ENCODE peak calls at places on chromosome 1, in four cellular contexts. One of them, this sample, is unnamed.
A peak's percentile ranks its signal among the peaks of the same experiment; 100 is the strongest.

GRCh38 chr1:20847619-20848080 is 60.5 kb upstream of the HP1BP3 start:
- DNase-seq in EL: peak; percentile 59
- DNase-seq in esophagus muscularis mucosa: no peak
- DNase-seq in endothelial cell: no peak
- DNase-seq in this sample: no peak

GRCh38 chr1:186418503-186418902 is 42.4 kb downstream of the PDC start:
- DNase-seq in endothelial cell: no peak
- DNase-seq in esophagus muscularis mucosa: no peak
- DNase-seq in EL: no peak
- DNase-seq in this sample: no peak

GRCh38 chr1:236214761-236215160 is 67.0 kb downstream of the ERO1B start:
- DNase-seq in endothelial cell: no peak
- DNase-seq in EL: no peak
- DNase-seq in esophagus muscularis mucosa: no peak
- DNase-seq in this sample: no peak

GRCh38 chr1:151839457-151840409 is at the start of gene C2CD4D:
- DNase-seq in EL: no peak
- DNase-seq in esophagus muscularis mucosa: no peak
- DNase-seq in endothelial cell: peak; percentile 61
- DNase-seq in this sample: no peak

GRCh38 chr1:226372885-226373284 is 35.0 kb downstream of the PARP1 start:
- DNase-seq in endothelial cell: no peak
- DNase-seq in EL: no peak
- DNase-seq in esophagus muscularis mucosa: no peak
- DNase-seq in this sample: no peak

GRCh38 chr1:214386747-214387146 is 105.8 kb downstream of the SMYD2 start:
- DNase-seq in esophagus muscularis mucosa: no peak
- DNase-seq in EL: peak; percentile 50
- DNase-seq in endothelial cell: no peak
- DNase-seq in this sample: no peak

GRCh38 chr1:86441581-86441980 is 17.6 kb downstream of the CLCA2 start:
- DNase-seq in EL: no peak
- DNase-seq in endothelial cell: no peak
- DNase-seq in esophagus muscularis mucosa: no peak
- DNase-seq in this sample: no peak

GRCh38 chr1:85427358-85427757 is 37.6 kb downstream of the DDAH1 start:
- DNase-seq in EL: no peak
- DNase-seq in esophagus muscularis mucosa: no peak
- DNase-seq in endothelial cell: no peak
- DNase-seq in this sample: no peak

GRCh38 chr1:85366391-85366790 is 90.0 kb upstream of the BCL10 start:
- DNase-seq in esophagus muscularis mucosa: no peak
- DNase-seq in EL: peak; percentile 93
- DNase-seq in endothelial cell: no peak
- DNase-seq in this sample: no peak

GRCh38 chr1:218665216-218665615 is 320.1 kb downstream of the TGFB2 start:
- DNase-seq in EL: no peak
- DNase-seq in esophagus muscularis mucosa: no peak
- DNase-seq in endothelial cell: no peak
- DNase-seq in this sample: no peak

GRCh38 chr1:16677552-16678423 is 11.0 kb upstream of the RNU1-3 start:
- DNase-seq in EL: peak; percentile 66
- DNase-seq in endothelial cell: peak; percentile 68
- DNase-seq in esophagus muscularis mucosa: peak; percentile 87
- DNase-seq in this sample: no peak

GRCh38 chr1:40625476-40626382 is 39.8 kb downstream of the RIMS3 start:
- DNase-seq in esophagus muscularis mucosa: no peak
- DNase-seq in EL: peak; percentile 24
- DNase-seq in endothelial cell: no peak
- DNase-seq in this sample: no peak

GRCh38 chr1:117171900-117172501 is 38.7 kb downstream of the VTCN1 start:
- DNase-seq in esophagus muscularis mucosa: no peak
- DNase-seq in EL: no peak
- DNase-seq in endothelial cell: no peak
- DNase-seq in this sample: no peak